ENCODE peak calls at places on chromosome 5, in four cellular contexts. I is GM12878, G is H1, U is K562. M is an unnamed sample.

GRCh38 chr5:114857951-114858401 is 311.7 kb downstream of the TRIM36 start:
- DNase-seq in I (no peak), U (no peak), G (no peak), M (no peak)

GRCh38 chr5:114387433-114387832 is 25.6 kb downstream of the KCNN2 start:
- DNase-seq in U (no peak), G (no peak), I (no peak), M (no peak)

GRCh38 chr5:3153906-3154305 is 402.4 kb upstream of the IRX2 start:
- DNase-seq in I (no peak), U (no peak), G (no peak), M (no peak)

GRCh38 chr5:32780508-32780919 is 69.4 kb downstream of the NPR3 start:
- DNase-seq in I (no peak), U (no peak), G (no peak), M (no peak)

GRCh38 chr5:176784218-176785165 is 25.9 kb upstream of the UNC5A start:
- DNase-seq in U (no peak), G (peak), I (no peak), M (peak)

GRCh38 chr5:116651653-116652052 is 77.0 kb upstream of the SEMA6A start:
- DNase-seq in I (no peak), G (no peak), U (no peak), M (no peak)

GRCh38 chr5:41924872-41925554 is at the start of gene FBXO4:
- DNase-seq in G (peak), I (peak), U (peak), M (peak)

GRCh38 chr5:153159611-153160010 is 330.9 kb upstream of the GRIA1 start:
- DNase-seq in U (no peak), I (no peak), G (no peak), M (no peak)

GRCh38 chr5:7397935-7398334 is 2.0 kb downstream of the ADCY2 start:
- DNase-seq in U (no peak), I (no peak), G (no peak), M (no peak)

GRCh38 chr5:135065306-135066265 is 31.6 kb upstream of the PITX1 start:
- DNase-seq in G (no peak), U (no peak), I (no peak), M (no peak)

GRCh38 chr5:111308951-111309350 is 84.8 kb downstream of the CAMK4 start:
- DNase-seq in G (peak), I (no peak), U (no peak), M (no peak)

GRCh38 chr5:100706796-100707195 is 171.6 kb downstream of the FAM174A start:
- DNase-seq in U (no peak), I (no peak), G (no peak), M (no peak)

GRCh38 chr5:122844136-122844915 is 1.1 kb upstream of the SNX24 start:
- DNase-seq in I (no peak), G (no peak), U (peak), M (peak)

GRCh38 chr5:80962630-80963520 is 2.7 kb downstream of the RASGRF2 start:
- DNase-seq in I (no peak), U (no peak), G (no peak), M (no peak)
- TF ChIP-seq EZH2 in I (no peak), U (no peak), G (no peak), M (no peak)

DNA sequence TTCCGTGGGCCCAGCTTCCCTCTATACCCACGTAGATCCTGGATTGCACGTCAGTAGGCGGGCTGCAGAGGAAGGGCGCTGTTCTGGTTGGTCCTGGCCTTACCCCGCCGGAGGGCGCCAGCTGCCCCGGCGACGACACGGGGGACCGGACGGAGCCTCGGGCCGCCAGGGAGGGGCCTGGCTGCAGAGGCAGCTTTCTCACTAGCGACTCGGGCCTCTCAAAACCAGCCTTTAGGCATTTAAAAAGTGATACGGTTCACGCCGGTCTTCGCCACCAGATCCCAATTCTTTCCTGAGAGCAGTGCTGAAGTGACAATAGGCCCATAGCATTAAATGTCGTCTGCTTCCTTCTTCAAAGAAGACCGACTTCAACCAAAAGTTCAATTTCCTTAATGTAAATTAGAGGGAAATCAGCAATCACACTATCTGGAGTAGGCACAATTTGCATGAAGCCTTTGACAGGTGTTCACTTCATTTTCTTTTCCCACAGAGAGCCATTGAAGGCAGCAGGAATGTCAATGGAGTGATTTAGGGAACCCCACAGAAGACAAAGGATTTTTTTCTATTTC is 17.6 kb upstream of the UBE2D2 start:
- DNase-seq in G (peak), I (no peak), U (peak), M (no peak)
- TF ChIP-seq TAF1 in G (no peak), I (no peak), U (no peak), M (no peak)

DNA sequence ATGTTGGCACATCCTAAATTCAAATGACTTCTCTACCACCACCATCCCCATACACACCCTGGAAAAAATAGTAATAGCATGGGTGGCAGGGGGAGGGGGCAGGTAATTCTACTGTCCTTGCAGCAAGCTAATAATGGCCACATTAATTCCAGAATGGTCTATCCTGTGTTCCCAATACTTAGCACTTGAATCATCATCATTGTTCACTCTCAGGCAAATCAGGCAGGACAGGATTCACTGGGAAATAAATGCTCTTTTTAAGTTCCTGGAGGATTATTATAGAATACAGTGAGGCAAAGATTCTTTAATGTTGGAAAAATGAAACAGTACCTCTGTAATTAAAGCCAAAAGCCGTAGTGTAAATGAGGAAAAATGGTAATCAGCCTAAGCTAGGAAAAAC is 254.5 kb downstream of the ARRDC3 start:
- DNase-seq in I (no peak), U (no peak), G (no peak), M (no peak)
- TF ChIP-seq CREB1 in I (no peak), U (no peak), G (no peak), M (no peak)

GRCh38 chr5:53481354-53481886 is 991 bp downstream of the FST start:
- DNase-seq in G (no peak), U (no peak), I (no peak), M (no peak)

GRCh38 chr5:53479656-53480473 is 564 bp upstream of the FST start:
- DNase-seq in G (peak), I (no peak), U (peak), M (peak)

GRCh38 chr5:53480474-53481353 is at the start of gene FST:
- DNase-seq in U (peak), I (no peak), G (peak), M (no peak)

GRCh38 chr5:53478411-53479044 is 1.9 kb upstream of the FST start:
- DNase-seq in G (peak), U (no peak), I (no peak), M (peak)

GRCh38 chr5:53479045-53479655 is 1.3 kb upstream of the FST start:
- DNase-seq in I (no peak), U (no peak), G (no peak), M (peak)
- TF ChIP-seq EZH2 in I (peak), U (no peak), G (no peak), M (no peak)

GRCh38 chr5:150541397-150541675 is 33.4 kb downstream of the NDST1 start:
- DNase-seq in G (no peak), I (no peak), U (no peak), M (no peak)

GRCh38 chr5:150542933-150543445 is 35.1 kb downstream of the NDST1 start:
- DNase-seq in I (no peak), U (no peak), G (no peak), M (peak)

GRCh38 chr5:150541895-150542294 is 34.0 kb downstream of the NDST1 start:
- DNase-seq in G (no peak), I (no peak), U (no peak), M (peak)

GRCh38 chr5:150545246-150545645 is 37.3 kb downstream of the NDST1 start:
- DNase-seq in I (no peak), U (no peak), G (no peak), M (no peak)

GRCh38 chr5:150544606-150545219 is 36.8 kb downstream of the NDST1 start:
- DNase-seq in I (peak), U (peak), G (peak), M (peak)
- TF ChIP-seq TAF1 in I (no peak), U (no peak), G (no peak), M (no peak)

GRCh38 chr5:69300537-69301203 is 31.9 kb downstream of the CCDC125 start:
- DNase-seq in G (no peak), I (no peak), U (peak), M (no peak)
- TF ChIP-seq CREB1 in G (no peak), I (no peak), U (no peak), M (no peak)

DNA sequence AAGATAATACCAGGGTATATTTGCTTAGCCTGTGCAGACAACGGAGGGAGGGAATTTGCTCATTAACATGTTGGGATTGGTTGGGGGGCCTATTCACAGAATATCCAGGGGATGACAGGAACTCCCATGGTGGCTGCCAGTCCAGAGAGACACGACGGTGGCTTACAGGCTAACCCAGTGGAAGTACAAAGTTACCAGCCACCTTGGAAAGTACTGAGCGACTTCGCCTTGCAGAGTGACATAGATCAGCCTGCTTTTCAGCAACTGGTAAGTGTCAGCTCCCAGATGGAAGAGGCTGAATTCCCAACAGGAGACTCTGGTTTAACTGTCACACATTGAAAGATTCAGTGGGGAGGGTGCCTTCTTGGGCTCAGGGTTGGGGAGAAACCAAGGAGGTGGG is 7.9 kb downstream of the ISL1 start:
- DNase-seq in I (no peak), G (no peak), U (no peak), M (no peak)
- TF ChIP-seq EZH2 in I (no peak), G (no peak), U (no peak), M (no peak)

DNA sequence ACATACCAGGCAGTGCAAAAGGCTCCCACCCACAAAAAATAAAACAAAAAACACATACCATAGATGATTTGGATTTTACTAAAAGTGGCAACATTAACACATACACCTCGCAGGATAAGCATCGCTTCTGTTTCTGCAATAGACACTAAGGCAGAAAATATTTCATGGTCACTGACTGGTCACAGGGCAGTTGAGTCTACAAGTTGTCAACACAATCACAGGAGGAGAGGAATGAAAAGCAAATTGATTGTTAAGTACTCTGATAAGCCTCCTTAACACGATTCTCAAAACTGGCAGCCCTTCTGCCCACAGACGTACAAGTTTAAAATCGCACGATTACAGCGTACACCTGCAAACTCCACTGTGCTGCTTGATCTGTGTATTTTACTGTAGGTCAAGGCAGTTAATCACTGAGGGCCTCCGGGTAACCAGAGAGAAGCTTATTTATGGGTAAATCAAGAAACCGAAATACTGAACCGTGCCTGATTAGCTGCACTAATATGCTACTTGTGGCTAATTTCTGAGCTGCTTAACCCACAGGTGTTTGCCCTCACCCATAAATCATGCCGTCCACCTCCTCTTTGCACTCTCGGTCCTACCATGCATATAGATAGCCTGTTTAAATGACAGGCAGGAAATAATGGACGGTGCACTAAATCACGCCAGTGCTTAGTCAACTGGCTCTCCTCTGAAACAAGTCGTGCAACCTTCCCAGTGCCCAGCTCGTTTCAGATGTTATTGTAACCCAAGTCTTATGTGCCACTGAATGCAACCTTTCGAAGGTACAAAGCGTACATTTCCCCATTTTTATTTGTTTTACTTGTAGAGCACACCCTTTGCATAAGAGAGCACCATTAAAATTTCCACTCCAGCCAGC is 659.4 kb upstream of the ADAMTS16 start:
- DNase-seq in I (no peak), U (no peak), G (no peak), M (no peak)
- TF ChIP-seq TAF1 in I (no peak), U (no peak), G (no peak), M (no peak)

GRCh38 chr5:40676643-40677333 is 2.9 kb upstream of the PTGER4 start:
- DNase-seq in U (no peak), I (no peak), G (no peak), M (no peak)
- TF ChIP-seq CREB1 in U (no peak), I (no peak), G (no peak), M (no peak)

DNA sequence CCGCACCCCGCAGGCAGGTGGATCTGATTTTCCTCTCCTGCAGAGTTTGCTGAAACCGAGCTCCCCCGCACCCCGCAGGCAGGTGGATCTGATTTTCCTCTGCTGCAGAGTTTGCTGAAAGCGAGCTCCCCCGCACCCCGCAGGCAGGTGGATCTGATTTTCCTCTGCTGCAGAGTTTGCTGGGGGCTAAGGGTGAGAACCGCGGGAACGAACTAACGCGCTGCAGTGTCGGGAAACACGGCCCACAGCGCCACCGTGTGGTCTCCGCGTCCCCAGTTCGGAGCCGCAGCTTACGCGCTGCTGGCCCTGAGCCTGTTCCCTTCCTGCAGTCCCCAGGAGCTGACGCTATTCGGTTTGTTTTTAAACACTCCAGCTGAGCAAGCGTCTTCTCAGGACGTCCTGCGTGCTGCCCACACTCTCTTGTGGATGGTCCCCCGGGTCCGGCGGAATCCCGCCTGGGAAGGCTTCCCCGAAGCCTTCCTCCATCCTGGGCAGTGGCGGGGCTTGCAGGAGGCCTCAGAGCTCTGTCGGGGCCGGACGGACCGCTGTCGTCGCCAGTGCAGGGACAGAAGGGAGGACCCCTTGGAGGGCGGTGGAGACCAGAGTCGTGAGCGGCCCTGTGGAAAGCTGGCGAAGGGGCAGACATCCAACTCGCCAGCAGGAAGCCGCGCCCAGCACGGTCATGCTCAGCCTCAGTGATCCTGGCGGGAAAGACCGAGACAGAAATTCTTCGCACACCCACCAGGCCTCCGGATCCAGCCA is 121.2 kb upstream of the LPCAT1 start:
- DNase-seq in I (peak), U (peak), G (peak), M (peak)
- TF ChIP-seq EZH2 in I (no peak), U (no peak), G (peak), M (no peak)

M was measured in HepG2.